ENCODE peak calls at places on chromosomes 7 and 10, in six cellular contexts. C, R, B, K, U and M are unnamed samples. For H3K9me3, the result is how much of the 10 kb centered on the place peaks cover.

GRCh38 chr7:43869898-43870240 is 552 bp upstream of the MRPS24 start:
- DNase-seq in C (peak), R (no peak), B (no peak), K (peak), U (no peak), M (no peak)

GRCh38 chr10:70296406-70296899 is 12.6 kb upstream of the NPFFR1 start:
- DNase-seq in C (peak), R (no peak), B (no peak), K (peak), U (peak), M (no peak)

GRCh38 chr10:58291538-58292174 is 22.7 kb downstream of the CISD1 start:
- DNase-seq in C (peak), R (peak), B (no peak), K (peak), U (no peak), M (no peak)

GRCh38 chr10:128150045-128150493 is 23.8 kb upstream of the MKI67 start:
- DNase-seq in C (peak), R (peak), B (no peak), K (no peak), U (peak), M (peak)

GRCh38 chr7:55473935-55474334 is 98.4 kb downstream of the VOPP1 start:
- DNase-seq in C (no peak), R (no peak), B (no peak), K (no peak), U (no peak), M (no peak)

GRCh38 chr7:73802459-73802858 is 28.3 kb upstream of the CLDN4 start:
- DNase-seq in C (no peak), R (no peak), B (no peak), K (no peak), U (no peak), M (no peak)

GRCh38 chr7:151679868-151680534 is 160.3 kb upstream of the RHEB start:
- DNase-seq in C (no peak), R (no peak), B (no peak), K (no peak), U (no peak), M (no peak)

GRCh38 chr7:7992502-7992901 is 23.9 kb downstream of the GLCCI1 start:
- DNase-seq in C (peak), R (no peak), B (no peak), K (no peak), U (no peak), M (no peak)

GRCh38 chr7:99099499-99100077 is 44.3 kb downstream of the SMURF1 start:
- DNase-seq in C (peak), R (no peak), B (no peak), K (no peak), U (no peak), M (no peak)

GRCh38 chr10:16477757-16478156 is 40.9 kb downstream of the PTER start:
- DNase-seq in C (no peak), R (no peak), B (peak), K (no peak), U (no peak), M (no peak)

GRCh38 chr10:79328737-79329504 is 18.3 kb upstream of the PPIF start:
- DNase-seq in C (peak), R (no peak), B (no peak), K (no peak), U (no peak), M (no peak)

GRCh38 chr7:102140952-102141370 is 145.7 kb upstream of the SH2B2 start:
- DNase-seq in C (no peak), R (no peak), B (peak), K (peak), U (no peak), M (no peak)

GRCh38 chr7:3867847-3868246 is 566.8 kb downstream of the SDK1 start:
- DNase-seq in C (no peak), R (no peak), B (no peak), K (no peak), U (peak), M (no peak)

GRCh38 chr10:125886914-125887512 is 5.9 kb upstream of the DHX32 start:
- DNase-seq in C (peak), R (no peak), B (no peak), K (no peak), U (no peak), M (no peak)

GRCh38 chr10:34996843-34997242 is 93.3 kb downstream of the CUL2 start:
- DNase-seq in C (peak), R (no peak), B (no peak), K (peak), U (peak), M (no peak)

GRCh38 chr10:91162050-91162494 is 58.4 kb upstream of the PCGF5 start:
- DNase-seq in C (peak), R (no peak), B (no peak), K (no peak), U (no peak), M (no peak)

GRCh38 chr7:5634107-5634950 is 147.1 kb downstream of the RNF216 start:
- DNase-seq in C (peak), R (no peak), B (no peak), K (peak), U (peak), M (no peak)

GRCh38 chr7:127047521-127047920 is 205.2 kb downstream of the GRM8 start:
- DNase-seq in C (no peak), R (no peak), B (no peak), K (no peak), U (no peak), M (no peak)

GRCh38 chr7:111827863-111828504 is 265.7 kb upstream of the IMMP2L start:
- DNase-seq in C (peak), R (no peak), B (no peak), K (no peak), U (no peak), M (no peak)

GRCh38 chr7:50266893-50267386 is 37.6 kb upstream of the IKZF1 start:
- DNase-seq in C (no peak), R (peak), B (peak), K (no peak), U (peak), M (peak)

GRCh38 chr10:94066411-94066810 is 72.7 kb downstream of the PLCE1 start:
- DNase-seq in C (peak), R (no peak), B (no peak), K (no peak), U (no peak), M (no peak)

GRCh38 chr7:120041798-120042197 is 231.2 kb upstream of the KCND2 start:
- DNase-seq in C (no peak), R (no peak), B (no peak), K (no peak), U (no peak), M (no peak)

GRCh38 chr10:17206210-17206709 is 4.8 kb upstream of the TRDMT1 start:
- DNase-seq in C (peak), R (peak), B (no peak), K (no peak), U (no peak), M (peak)

GRCh38 chr10:35739998-35740397 is 97.9 kb upstream of the FZD8 start:
- DNase-seq in C (peak), R (no peak), B (no peak), K (no peak), U (no peak), M (no peak)

GRCh38 chr7:41333506-41333905 is 369.4 kb downstream of the INHBA start:
- DNase-seq in C (peak), R (no peak), B (no peak), K (no peak), U (no peak), M (no peak)

GRCh38 chr7:5363729-5364128 is 59.9 kb downstream of the TNRC18 start:
- DNase-seq in C (no peak), R (no peak), B (no peak), K (no peak), U (peak), M (no peak)

GRCh38 chr7:157762824-157763223 is 426.0 kb downstream of the DNAJB6 start:
- DNase-seq in C (no peak), R (no peak), B (no peak), K (no peak), U (no peak), M (no peak)
- H3K9me3 ChIP-seq in C (under half), R (under half), B (under half), K (under half), U (under half), M (under half)

DNA sequence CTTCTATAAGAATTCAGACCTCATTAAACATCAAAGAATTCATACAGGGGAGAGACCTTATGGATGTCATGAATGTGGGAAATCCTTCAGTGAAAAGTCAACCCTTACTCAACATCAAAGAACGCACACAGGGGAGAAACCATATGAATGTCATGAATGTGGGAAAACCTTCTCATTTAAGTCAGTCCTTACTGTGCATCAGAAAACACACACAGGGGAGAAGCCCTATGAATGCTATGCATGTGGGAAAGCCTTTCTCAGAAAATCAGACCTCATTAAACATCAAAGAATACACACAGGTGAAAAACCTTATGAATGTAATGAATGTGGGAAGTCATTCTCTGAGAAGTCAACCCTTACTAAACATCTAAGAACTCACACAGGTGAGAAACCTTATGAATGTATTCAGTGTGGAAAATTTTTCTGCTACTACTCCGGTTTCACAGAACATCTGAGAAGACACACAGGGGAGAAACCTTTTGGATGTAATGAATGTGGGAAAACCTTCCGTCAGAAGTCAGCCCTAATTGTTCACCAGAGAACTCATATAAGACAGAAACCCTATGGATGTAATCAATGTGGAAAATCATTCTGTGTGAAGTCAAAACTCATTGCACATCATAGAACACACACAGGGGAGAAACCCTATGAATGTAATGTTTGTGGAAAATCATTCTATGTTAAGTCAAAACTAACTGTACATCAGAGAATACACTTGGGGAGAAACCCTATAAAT is 24.1 kb downstream of the ZNF37A start:
- DNase-seq in C (peak), R (no peak), B (no peak), K (no peak), U (no peak), M (no peak)
- H3K9me3 ChIP-seq in C (under half), R (half or more), B (half or more), K (under half), U (under half), M (half or more)

GRCh38 chr7:56605146-56605545 is 488.9 kb upstream of the NUPR2 start:
- DNase-seq in C (no peak), R (no peak), B (no peak), K (no peak), U (no peak), M (no peak)
- H3K9me3 ChIP-seq in C (under half), R (under half), B (under half), K (under half), U (under half), M (under half)

GRCh38 chr7:65001291-65001814 is 5.1 kb downstream of the ERV3-1 start:
- DNase-seq in C (no peak), R (no peak), B (no peak), K (no peak), U (no peak), M (no peak)
- H3K9me3 ChIP-seq in C (under half), R (under half), B (under half), K (under half), U (under half), M (under half)

GRCh38 chr10:120209124-120209523 is 247.9 kb upstream of the PLPP4 start:
- DNase-seq in C (no peak), R (no peak), B (no peak), K (no peak), U (no peak), M (no peak)
- H3K9me3 ChIP-seq in C (under half), R (under half), B (under half), K (under half), U (under half), M (under half)

GRCh38 chr10:131198843-131199242 is 112.7 kb downstream of the TCERG1L start:
- DNase-seq in C (no peak), R (no peak), B (no peak), K (no peak), U (peak), M (no peak)

GRCh38 chr10:131200856-131201470 is 110.6 kb downstream of the TCERG1L start:
- DNase-seq in C (no peak), R (no peak), B (no peak), K (no peak), U (peak), M (no peak)

GRCh38 chr10:131199646-131200045 is 111.9 kb downstream of the TCERG1L start:
- DNase-seq in C (no peak), R (no peak), B (no peak), K (no peak), U (no peak), M (no peak)

GRCh38 chr10:131196176-131196885 is 115.2 kb downstream of the TCERG1L start:
- DNase-seq in C (no peak), R (no peak), B (no peak), K (no peak), U (peak), M (no peak)

GRCh38 chr10:131198401-131198800 is 113.1 kb downstream of the TCERG1L start:
- DNase-seq in C (no peak), R (no peak), B (no peak), K (no peak), U (peak), M (no peak)
- H3K9me3 ChIP-seq in C (under half), R (under half), B (under half), K (under half), U (under half), M (under half)

GRCh38 chr10:131113165-131113564 is 198.4 kb downstream of the TCERG1L start:
- DNase-seq in C (no peak), R (no peak), B (no peak), K (no peak), U (no peak), M (no peak)
- H3K9me3 ChIP-seq in C (under half), R (under half), B (under half), K (under half), U (under half), M (under half)

DNA sequence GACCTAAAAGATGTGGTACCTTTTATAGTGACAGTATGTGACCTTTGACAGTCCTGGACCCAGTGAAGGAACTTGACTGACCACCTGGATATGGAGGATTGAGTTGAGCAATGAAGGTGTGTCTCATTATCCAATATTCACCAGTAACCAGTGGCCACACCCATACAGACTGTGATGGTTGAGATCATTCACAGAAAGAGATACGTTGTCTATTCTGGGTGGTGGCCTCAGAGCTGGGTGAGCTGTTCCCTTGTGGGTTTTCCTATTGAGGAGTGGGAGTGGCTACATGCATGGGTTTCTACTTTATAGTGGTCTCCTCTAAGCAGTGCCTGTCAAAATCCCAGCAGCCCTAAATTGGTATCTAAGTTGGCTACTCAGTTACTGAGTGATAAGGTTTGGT is 507.4 kb downstream of the SORCS3 start:
- DNase-seq in C (no peak), R (no peak), B (no peak), K (no peak), U (no peak), M (no peak)
- H3K9me3 ChIP-seq in C (under half), R (under half), B (under half), K (under half), U (under half), M (under half)

GRCh38 chr7:158060216-158060615 is 527.4 kb downstream of the PTPRN2 start:
- DNase-seq in C (no peak), R (no peak), B (no peak), K (no peak), U (no peak), M (no peak)
- H3K9me3 ChIP-seq in C (under half), R (under half), B (under half), K (under half), U (under half), M (under half)